ENCODE peak calls at places on chromosome 9, in four cellular contexts. C is CD4-positive, alpha-beta T cell; B is stimulated activated naive B cell treated with anti-CD40 and anti-IgM and Interleukin-4, amounts not matched to agents 10 μg/mL and 1 μg/mL and 100 μg/mL, for 72 hours; A is T47D. H is an unnamed sample.

GRCh38 chr9:129221979-129222635 is 44.0 kb upstream of the IER5L start:
- DNase-seq in C (no peak), B (no peak), A (no peak), H (no peak)

GRCh38 chr9:87682085-87682484 is 43.8 kb upstream of the CTSL start:
- DNase-seq in B (no peak), A (no peak), C (no peak), H (no peak)

GRCh38 chr9:34267660-34268059 is 61.4 kb downstream of the KIF24 start:
- DNase-seq in A (no peak), C (no peak), B (no peak), H (no peak)

GRCh38 chr9:109889456-109889855 is 109.5 kb downstream of the PALM2AKAP2 start:
- DNase-seq in A (no peak), C (no peak), B (no peak), H (no peak)

GRCh38 chr9:128823362-128823902 is 5.1 kb downstream of the ENDOG start:
- DNase-seq in C (no peak), A (no peak), B (no peak), H (no peak)

GRCh38 chr9:124182741-124183140 is 75.0 kb upstream of the NEK6 start:
- DNase-seq in C (no peak), A (no peak), B (no peak), H (no peak)

GRCh38 chr9:133664173-133664572 is 28.0 kb downstream of the DBH start:
- DNase-seq in B (no peak), A (no peak), C (no peak), H (no peak)

GRCh38 chr9:133701981-133702797 is 36.0 kb downstream of the SARDH start:
- DNase-seq in C (peak), B (no peak), A (no peak), H (no peak)

GRCh38 chr9:134317431-134318414 is 8.5 kb upstream of the RXRA start:
- DNase-seq in B (no peak), A (no peak), C (no peak), H (no peak)

GRCh38 chr9:95086564-95086955 is 230.9 kb downstream of the FANCC start:
- DNase-seq in C (no peak), B (no peak), A (no peak), H (no peak)

GRCh38 chr9:69428017-69428785 is 103.2 kb downstream of the ENTREP1 start:
- DNase-seq in B (no peak), C (no peak), A (no peak), H (no peak)

GRCh38 chr9:17793713-17794622 is 215.1 kb downstream of the SH3GL2 start:
- DNase-seq in A (peak), B (no peak), C (no peak), H (no peak)

GRCh38 chr9:13728121-13728520 is 448.6 kb upstream of the MPDZ start:
- DNase-seq in A (no peak), B (no peak), C (no peak), H (no peak)

GRCh38 chr9:96719538-96720315 is 58.2 kb downstream of the ZNF510 start:
- DNase-seq in B (no peak), A (no peak), C (no peak), H (no peak)

GRCh38 chr9:27358007-27358406 is 61.1 kb upstream of the EQTN start:
- DNase-seq in A (no peak), C (no peak), B (no peak), H (no peak)

GRCh38 chr9:100222674-100223073 is 123.6 kb downstream of the INVS start:
- DNase-seq in A (no peak), C (no peak), B (no peak), H (no peak)

GRCh38 chr9:136306691-136307208 is 2.9 kb upstream of the CCDC187 start:
- DNase-seq in A (no peak), C (no peak), B (no peak), H (no peak)

GRCh38 chr9:13787234-13787833 is 507.8 kb upstream of the MPDZ start:
- DNase-seq in B (no peak), C (no peak), A (no peak), H (no peak)

GRCh38 chr9:37324691-37325490 is 97.6 kb upstream of the GRHPR start:
- DNase-seq in C (no peak), A (no peak), B (no peak), H (no peak)

GRCh38 chr9:34398875-34399274 is 22.2 kb upstream of the MYORG start:
- DNase-seq in B (no peak), C (no peak), A (no peak), H (no peak)

GRCh38 chr9:137191691-137192447 is 3.4 kb downstream of the SSNA1 start:
- DNase-seq in B (no peak), C (no peak), A (no peak), H (no peak)

GRCh38 chr9:36268007-36268427 is 9.8 kb upstream of the GNE start:
- DNase-seq in A (no peak), C (no peak), B (no peak), H (no peak)

GRCh38 chr9:1231998-1232919 is 182.1 kb downstream of the DMRT2 start:
- DNase-seq in B (no peak), C (no peak), A (no peak), H (no peak)

GRCh38 chr9:97755618-97756267 is 58.6 kb upstream of the XPA start:
- DNase-seq in B (no peak), A (no peak), C (no peak), H (no peak)

GRCh38 chr9:88737876-88738275 is 202.9 kb downstream of the NXNL2 start:
- DNase-seq in C (no peak), B (no peak), A (no peak), H (no peak)